ENCODE peak calls at places on chromosomes 1 and 21, in seven cellular contexts. One of them, this sample, is unnamed.
A peak's percentile ranks its signal among the peaks of the same experiment; 100 is the strongest.

GRCh38 chr1:230141002-230141648 is 74.1 kb downstream of the GALNT2 start:
- DNase-seq in HEK293T: no peak
- DNase-seq in NCI-H446 treated with DMSO at 0.1 percent for 48 hours: no peak
- DNase-seq in nucleus accumbens: no peak
- DNase-seq in right lobe of liver: no peak
- DNase-seq in activated T-cell treated with anti-CD3 and anti-CD28 coated beads for 1 hour: no peak
- DNase-seq in NCI-H2029: no peak
- DNase-seq in this sample: no peak

GRCh38 chr1:207388721-207389120 is 65.4 kb upstream of the CR2 start:
- DNase-seq in NCI-H446 treated with DMSO at 0.1 percent for 48 hours: no peak
- DNase-seq in NCI-H2029: no peak
- DNase-seq in right lobe of liver: no peak
- DNase-seq in activated T-cell treated with anti-CD3 and anti-CD28 coated beads for 1 hour: no peak
- DNase-seq in nucleus accumbens: no peak
- DNase-seq in HEK293T: no peak
- DNase-seq in this sample: no peak

GRCh38 chr1:11735854-11736745 is at the start of gene AGTRAP:
- DNase-seq in nucleus accumbens: peak; percentile 84
- DNase-seq in right lobe of liver: peak; percentile 97
- DNase-seq in activated T-cell treated with anti-CD3 and anti-CD28 coated beads for 1 hour: peak; percentile 74
- DNase-seq in HEK293T: peak; percentile 96
- DNase-seq in NCI-H446 treated with DMSO at 0.1 percent for 48 hours: peak; percentile 71
- DNase-seq in NCI-H2029: peak; percentile 82
- DNase-seq in this sample: peak; percentile 85

GRCh38 chr1:99297923-99298322 is 33.6 kb downstream of the PLPPR4 start:
- DNase-seq in NCI-H2029: no peak
- DNase-seq in activated T-cell treated with anti-CD3 and anti-CD28 coated beads for 1 hour: no peak
- DNase-seq in NCI-H446 treated with DMSO at 0.1 percent for 48 hours: no peak
- DNase-seq in right lobe of liver: no peak
- DNase-seq in nucleus accumbens: peak; percentile 32
- DNase-seq in HEK293T: no peak
- DNase-seq in this sample: no peak

GRCh38 chr1:81113688-81114087 is 687.0 kb upstream of the ADGRL2 start:
- DNase-seq in activated T-cell treated with anti-CD3 and anti-CD28 coated beads for 1 hour: no peak
- DNase-seq in HEK293T: no peak
- DNase-seq in NCI-H446 treated with DMSO at 0.1 percent for 48 hours: no peak
- DNase-seq in NCI-H2029: no peak
- DNase-seq in right lobe of liver: no peak
- DNase-seq in nucleus accumbens: no peak
- DNase-seq in this sample: no peak

GRCh38 chr1:35111106-35111505 is 31.9 kb downstream of the ZMYM1 start:
- DNase-seq in NCI-H446 treated with DMSO at 0.1 percent for 48 hours: no peak
- DNase-seq in nucleus accumbens: no peak
- DNase-seq in activated T-cell treated with anti-CD3 and anti-CD28 coated beads for 1 hour: no peak
- DNase-seq in NCI-H2029: no peak
- DNase-seq in HEK293T: no peak
- DNase-seq in right lobe of liver: no peak
- DNase-seq in this sample: no peak

GRCh38 chr1:10459185-10459584 is 9.4 kb downstream of the CORT start:
- DNase-seq in nucleus accumbens: no peak
- DNase-seq in HEK293T: no peak
- DNase-seq in NCI-H446 treated with DMSO at 0.1 percent for 48 hours: no peak
- DNase-seq in NCI-H2029: no peak
- DNase-seq in right lobe of liver: no peak
- DNase-seq in activated T-cell treated with anti-CD3 and anti-CD28 coated beads for 1 hour: no peak
- DNase-seq in this sample: no peak

GRCh38 chr21:28832715-28833061 is 160.0 kb downstream of the LTN1 start:
- DNase-seq in activated T-cell treated with anti-CD3 and anti-CD28 coated beads for 1 hour: no peak
- DNase-seq in NCI-H2029: no peak
- DNase-seq in nucleus accumbens: no peak
- DNase-seq in HEK293T: no peak
- DNase-seq in NCI-H446 treated with DMSO at 0.1 percent for 48 hours: no peak
- DNase-seq in right lobe of liver: no peak
- DNase-seq in this sample: no peak

GRCh38 chr1:91603409-91603808 is 102.8 kb downstream of the CDC7 start:
- DNase-seq in nucleus accumbens: no peak
- DNase-seq in activated T-cell treated with anti-CD3 and anti-CD28 coated beads for 1 hour: no peak
- DNase-seq in NCI-H2029: no peak
- DNase-seq in NCI-H446 treated with DMSO at 0.1 percent for 48 hours: no peak
- DNase-seq in HEK293T: no peak
- DNase-seq in right lobe of liver: no peak
- DNase-seq in this sample: no peak

GRCh38 chr1:64124751-64125445 is 78.5 kb upstream of the UBE2U start:
- DNase-seq in HEK293T: no peak
- DNase-seq in right lobe of liver: no peak
- DNase-seq in activated T-cell treated with anti-CD3 and anti-CD28 coated beads for 1 hour: no peak
- DNase-seq in NCI-H446 treated with DMSO at 0.1 percent for 48 hours: no peak
- DNase-seq in NCI-H2029: no peak
- DNase-seq in nucleus accumbens: no peak
- DNase-seq in this sample: no peak